ENCODE peak calls at places on chromosomes 5 and 9, in seven cellular contexts. H, J, L, F, D, R and I are unnamed samples.

GRCh38 chr5:160787247-160787646 is 64.8 kb downstream of the ATP10B start:
- DNase-seq in F (no peak), D (no peak), J (no peak), L (peak), H (no peak), R (no peak), I (no peak)

GRCh38 chr9:112705773-112706427 is 12.0 kb downstream of the INIP start:
- DNase-seq in R (no peak), D (no peak), J (peak), L (no peak), F (peak), H (no peak), I (peak)

GRCh38 chr5:90022711-90023053 is 386.9 kb downstream of the CETN3 start:
- DNase-seq in F (peak), R (no peak), H (no peak), L (no peak), D (no peak), J (no peak), I (no peak)

GRCh38 chr9:108182950-108183381 is 672.8 kb downstream of the ACTL7B start:
- DNase-seq in H (no peak), J (no peak), D (no peak), F (peak), R (no peak), L (no peak), I (peak)

GRCh38 chr9:130930804-130931349 is 8.2 kb downstream of the FIBCD1 start:
- DNase-seq in J (no peak), R (no peak), L (no peak), H (no peak), D (no peak), F (no peak), I (no peak)

GRCh38 chr9:107312651-107313050 is 29.6 kb downstream of the RAD23B start:
- DNase-seq in D (no peak), L (no peak), J (peak), H (no peak), F (peak), R (no peak), I (no peak)

GRCh38 chr5:24367211-24367610 is 277.6 kb downstream of the CDH10 start:
- DNase-seq in F (no peak), J (no peak), H (no peak), R (no peak), L (no peak), D (no peak), I (no peak)

GRCh38 chr5:62306494-62307363 is 723 bp downstream of the KIF2A start:
- DNase-seq in L (peak), H (peak), J (peak), F (peak), R (peak), D (no peak), I (no peak)

GRCh38 chr5:91928751-91929521 is 545.8 kb upstream of the ARRDC3 start:
- DNase-seq in R (no peak), L (peak), F (no peak), H (no peak), D (no peak), J (no peak), I (peak)

GRCh38 chr5:851076-851475 is 290 bp upstream of the ZDHHC11 start:
- DNase-seq in D (peak), L (no peak), F (no peak), R (no peak), J (no peak), H (peak), I (no peak)

GRCh38 chr9:134867917-134868750 is 12.5 kb upstream of the FCN2 start:
- DNase-seq in F (no peak), D (no peak), J (no peak), L (peak), R (no peak), H (no peak), I (no peak)

GRCh38 chr9:105291938-105292337 is 47.5 kb downstream of the SLC44A1 start:
- DNase-seq in F (no peak), H (no peak), D (no peak), L (no peak), R (no peak), J (no peak), I (no peak)

GRCh38 chr5:55711531-55712022 is 547 bp downstream of the SLC38A9 start:
- DNase-seq in R (no peak), F (no peak), D (no peak), J (no peak), H (no peak), L (no peak), I (no peak)

GRCh38 chr5:89117131-89117644 is 234.2 kb upstream of the MEF2C start:
- DNase-seq in D (no peak), L (no peak), F (no peak), J (no peak), H (no peak), R (no peak), I (no peak)

GRCh38 chr9:86667307-86667706 is 280.0 kb downstream of the GAS1 start:
- DNase-seq in F (peak), L (no peak), R (no peak), H (no peak), J (no peak), D (no peak), I (peak)

GRCh38 chr5:50667653-50668403 is 1.4 kb downstream of the PARP8 start:
- DNase-seq in L (peak), H (peak), D (peak), R (peak), F (peak), J (no peak), I (no peak)

GRCh38 chr9:92977279-92977678 is 30.0 kb downstream of the FGD3 start:
- DNase-seq in H (no peak), D (no peak), L (no peak), F (no peak), J (no peak), R (no peak), I (no peak)

GRCh38 chr9:127142291-127142690 is 19.9 kb upstream of the ANGPTL2 start:
- DNase-seq in J (no peak), F (no peak), D (no peak), L (no peak), R (no peak), H (no peak), I (no peak)

GRCh38 chr9:35748858-35749514 is at the start of the genes GBA2 and RGP1:
- DNase-seq in F (peak), H (peak), D (peak), R (peak), J (no peak), L (peak), I (no peak)

GRCh38 chr5:6307304-6307703 is 71.0 kb downstream of the MED10 start:
- DNase-seq in H (no peak), L (no peak), J (no peak), D (no peak), F (no peak), R (no peak), I (no peak)

GRCh38 chr5:90096415-90097081 is 313.0 kb downstream of the CETN3 start:
- DNase-seq in J (no peak), L (no peak), F (peak), H (no peak), R (no peak), D (no peak), I (peak)

GRCh38 chr5:150464554-150465012 is 15.0 kb upstream of the RPS14 start:
- DNase-seq in H (peak), R (no peak), L (no peak), J (no peak), D (no peak), F (no peak), I (no peak)

GRCh38 chr5:75659791-75660453 is 48.7 kb downstream of the ANKDD1B start:
- DNase-seq in F (no peak), J (no peak), H (no peak), D (no peak), R (no peak), L (no peak), I (no peak)

GRCh38 chr5:75654693-75655315 is 43.6 kb downstream of the ANKDD1B start:
- DNase-seq in H (no peak), D (no peak), F (no peak), R (no peak), L (no peak), J (no peak), I (no peak)

GRCh38 chr5:75651575-75651974 is 40.3 kb downstream of the ANKDD1B start:
- DNase-seq in F (no peak), L (no peak), J (no peak), R (no peak), D (no peak), H (no peak), I (no peak)

GRCh38 chr5:75660678-75661465 is 49.6 kb downstream of the ANKDD1B start:
- DNase-seq in J (no peak), L (no peak), F (no peak), D (no peak), H (no peak), R (no peak), I (no peak)

GRCh38 chr5:75656311-75657003 is 45.2 kb downstream of the ANKDD1B start:
- DNase-seq in H (no peak), D (no peak), L (no peak), J (no peak), R (no peak), F (no peak), I (no peak)
- H3K4me3 ChIP-seq in H (peak), D (peak), L (no peak), J (no peak), R (peak), F (peak), I (peak)

DNA sequence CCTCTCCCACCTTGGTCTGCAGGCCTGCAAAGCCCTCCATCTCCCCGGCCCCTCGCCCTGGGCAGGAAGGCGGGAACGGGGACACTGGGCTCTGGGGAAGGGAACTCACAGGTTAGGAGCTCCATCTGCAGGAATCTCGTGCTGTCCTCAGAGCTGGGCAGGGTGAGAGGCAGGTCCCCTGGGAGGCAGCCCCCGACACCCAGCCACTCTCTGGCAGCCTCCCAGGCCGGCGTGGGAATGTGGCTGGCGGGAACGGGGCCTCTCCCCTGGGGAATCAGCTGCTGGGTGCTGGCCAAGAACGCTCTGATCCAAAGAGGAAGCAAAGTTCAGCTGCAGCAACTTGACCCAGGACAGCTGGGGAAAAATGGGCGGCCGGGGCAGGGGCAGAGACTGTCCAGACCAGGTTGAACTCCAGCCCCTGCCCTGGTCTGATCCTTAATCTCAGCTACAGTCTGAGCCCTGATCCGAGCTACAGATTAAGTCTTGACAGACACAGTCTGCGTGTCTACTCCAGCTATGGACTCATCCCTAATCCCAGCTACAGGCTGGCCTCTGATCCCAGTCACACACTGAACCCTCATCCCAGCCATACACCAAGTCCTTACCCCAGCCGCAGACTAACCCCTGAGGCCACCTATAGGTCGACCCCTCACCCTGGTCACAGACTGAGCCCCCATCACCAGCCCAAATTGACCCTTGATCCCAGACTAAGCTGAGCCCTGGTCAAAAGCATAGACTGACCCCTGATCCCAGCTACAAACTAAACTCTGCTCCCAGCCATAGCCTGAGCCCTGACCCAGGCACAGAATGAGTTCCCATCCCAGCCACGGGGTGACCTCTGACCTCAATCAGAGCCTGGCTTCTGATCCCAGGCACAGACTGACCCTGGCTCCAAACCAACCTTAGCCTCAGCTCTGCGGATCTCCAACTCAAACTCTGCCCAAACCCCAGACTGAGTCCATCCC is 37.3 kb upstream of the EGFL7 start:
- DNase-seq in H (peak), L (no peak), J (peak), F (peak), R (no peak), D (peak), I (no peak)
- TF ChIP-seq CTCF in H (peak), L (no peak), J (peak), F (peak), R (no peak), D (peak), I (peak)

GRCh38 chr5:73231245-73231778 is 58.3 kb downstream of the TMEM174 start:
- DNase-seq in D (no peak), L (no peak), F (no peak), R (no peak), H (no peak), J (no peak), I (no peak)

GRCh38 chr5:73234156-73234555 is 61.2 kb downstream of the TMEM174 start:
- DNase-seq in D (no peak), L (no peak), F (no peak), J (no peak), H (no peak), R (no peak), I (no peak)

GRCh38 chr5:73233053-73233460 is 60.1 kb downstream of the TMEM174 start:
- DNase-seq in J (no peak), R (no peak), H (no peak), F (no peak), L (no peak), D (no peak), I (no peak)

GRCh38 chr5:73232266-73233041 is 59.5 kb downstream of the TMEM174 start:
- DNase-seq in H (no peak), L (no peak), R (no peak), D (no peak), F (no peak), J (no peak), I (no peak)

GRCh38 chr5:73233461-73234151 is 60.6 kb downstream of the TMEM174 start:
- DNase-seq in F (no peak), L (no peak), H (no peak), R (no peak), D (peak), J (no peak), I (no peak)
- H3K4me3 ChIP-seq in F (peak), L (no peak), H (peak), R (peak), D (peak), J (no peak), I (peak)

GRCh38 chr5:68919988-68920490 is 173.8 kb upstream of the SLC30A5 start:
- DNase-seq in D (no peak), F (no peak), H (no peak), R (no peak), J (no peak), L (no peak), I (no peak)

GRCh38 chr5:68918306-68918705 is 175.5 kb upstream of the SLC30A5 start:
- DNase-seq in D (no peak), J (no peak), L (no peak), R (no peak), F (no peak), H (no peak), I (no peak)

GRCh38 chr5:68924490-68925145 is 169.2 kb upstream of the SLC30A5 start:
- DNase-seq in J (no peak), R (no peak), H (no peak), F (peak), L (no peak), D (no peak), I (peak)

GRCh38 chr5:68920888-68921287 is 172.9 kb upstream of the SLC30A5 start:
- DNase-seq in L (no peak), R (no peak), F (no peak), H (no peak), D (no peak), J (no peak), I (no peak)

GRCh38 chr5:68922172-68922987 is 171.4 kb upstream of the SLC30A5 start:
- DNase-seq in D (no peak), H (no peak), F (no peak), R (no peak), J (no peak), L (no peak), I (no peak)
- TF ChIP-seq CTCF in D (no peak), H (no peak), F (no peak), R (no peak), J (no peak), L (no peak), I (no peak)

GRCh38 chr9:125663127-125663526 is 43.9 kb downstream of the MAPKAP1 start:
- DNase-seq in H (no peak), R (no peak), J (peak), D (no peak), F (peak), L (no peak), I (no peak)

GRCh38 chr9:125655691-125656410 is 51.2 kb downstream of the MAPKAP1 start:
- DNase-seq in F (no peak), R (no peak), J (no peak), L (no peak), H (no peak), D (no peak), I (no peak)

GRCh38 chr9:125660557-125660956 is 46.5 kb downstream of the MAPKAP1 start:
- DNase-seq in D (no peak), L (no peak), R (no peak), J (no peak), H (no peak), F (no peak), I (no peak)

GRCh38 chr9:125659954-125660353 is 47.1 kb downstream of the MAPKAP1 start:
- DNase-seq in H (no peak), L (no peak), D (no peak), F (peak), R (no peak), J (no peak), I (no peak)

DNA sequence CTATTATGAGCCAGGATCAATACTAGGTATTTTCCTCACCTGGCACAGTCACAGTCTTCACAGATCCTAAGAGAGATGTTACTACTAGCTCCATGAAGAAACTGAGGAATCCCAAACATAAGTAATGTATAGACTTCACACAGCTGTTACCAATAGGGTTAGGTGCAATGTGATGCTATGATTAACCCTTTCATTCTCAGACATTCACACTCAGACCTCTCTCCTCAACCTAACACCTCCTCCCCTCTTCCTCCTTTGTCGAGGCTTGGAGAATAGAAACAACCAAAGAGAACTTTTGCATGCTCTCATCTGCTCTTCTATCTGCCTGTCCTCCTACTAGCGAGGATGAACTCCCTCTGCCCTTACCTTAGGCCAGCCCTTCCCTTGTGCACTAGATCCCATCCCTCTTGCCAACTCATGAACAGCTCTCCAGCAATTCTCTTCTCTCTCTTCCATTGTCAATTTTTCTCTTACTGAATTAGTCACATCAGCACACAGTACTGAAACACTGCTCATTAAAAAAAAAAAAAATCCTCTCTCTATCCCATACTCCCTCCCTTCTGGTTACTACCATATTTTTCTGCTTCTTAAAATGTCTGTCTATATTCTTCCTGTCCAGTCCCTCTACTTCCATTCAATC is 47.7 kb downstream of the MAPKAP1 start:
- DNase-seq in J (no peak), R (no peak), F (no peak), H (no peak), D (no peak), L (no peak), I (no peak)
- H3K4me3 ChIP-seq in J (no peak), R (no peak), F (no peak), H (no peak), D (no peak), L (no peak), I (no peak)

DNA sequence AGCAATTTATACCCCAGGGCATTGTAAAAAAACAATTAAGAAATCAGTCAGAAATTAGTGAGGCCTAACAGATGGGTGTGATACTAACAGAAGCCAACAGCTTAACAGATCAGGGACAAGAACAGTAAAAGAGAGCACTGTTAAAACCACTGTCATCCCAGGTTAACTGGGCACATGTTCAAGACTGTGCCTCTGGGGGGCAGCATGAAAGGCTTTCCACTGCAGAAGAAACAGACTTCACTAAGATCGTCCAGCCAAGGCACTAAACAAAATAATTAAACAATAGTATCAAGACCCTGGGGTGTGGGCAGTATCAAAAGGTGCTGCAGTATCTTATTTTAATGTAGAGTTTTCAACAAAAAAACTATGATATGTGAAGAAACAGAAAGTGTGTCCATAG is 43.5 kb downstream of the FBN2 start:
- DNase-seq in J (no peak), R (no peak), D (no peak), F (no peak), H (no peak), L (no peak), I (no peak)
- TF ChIP-seq CTCF in J (peak), R (no peak), D (no peak), F (peak), H (no peak), L (peak), I (peak)

DNA sequence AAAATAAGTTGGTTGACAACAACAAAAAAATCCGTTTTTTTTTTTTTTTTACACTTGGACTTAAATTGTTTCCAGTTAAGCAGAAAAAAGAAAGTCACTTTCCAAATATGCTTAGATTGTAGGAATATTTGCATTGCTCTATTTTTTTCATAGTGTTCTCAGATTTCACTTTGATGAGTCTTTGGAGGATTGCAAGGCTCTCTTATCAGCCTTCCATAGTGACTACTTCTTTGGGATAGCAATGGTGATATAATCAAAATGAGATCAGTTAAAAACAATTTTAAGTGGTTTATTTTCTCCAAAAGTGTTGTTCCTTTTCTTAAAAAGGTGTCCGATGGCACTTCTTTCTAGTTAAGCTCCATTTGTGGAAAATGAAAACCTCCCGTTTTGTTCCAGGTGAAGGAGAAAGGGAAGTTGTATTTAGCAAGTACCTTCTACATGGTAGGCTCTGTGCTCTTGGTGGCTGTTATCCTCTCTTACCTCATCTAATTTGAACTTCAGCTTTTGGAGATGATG is 3.9 kb downstream of the RASGRF2 start:
- DNase-seq in R (no peak), L (no peak), J (no peak), F (peak), D (no peak), H (no peak), I (no peak)
- H3K4me3 ChIP-seq in R (no peak), L (no peak), J (peak), F (no peak), D (peak), H (no peak), I (no peak)